ENCODE peak calls at places on chromosomes 16 and 17, in seven cellular contexts. D is HEK293T, J is mesenchymal stem cell, K is Peyer's patch, A is activated gamma-delta T cell treated with Interleukin-2 at 50 U/mL for 16 hours, H is sigmoid colon, Z is amygdala. I is an unnamed sample.

GRCh38 chr16:68717684-68718083 is 19.4 kb upstream of the CDH1 start:
- DNase-seq in D (no peak), J (no peak), K (no peak), A (no peak), H (no peak), Z (no peak), I (no peak)

GRCh38 chr17:44844390-44844830 is 3.3 kb upstream of the HIGD1B start:
- DNase-seq in D (no peak), J (peak), K (no peak), A (no peak), H (no peak), Z (no peak), I (no peak)

GRCh38 chr16:66751135-66751991 is at the start of gene DYNC1LI2:
- DNase-seq in D (peak), J (peak), K (peak), A (peak), H (peak), Z (peak), I (peak)

GRCh38 chr16:680967-681745 is 946 bp downstream of the STUB1 start:
- DNase-seq in D (no peak), J (peak), K (no peak), A (no peak), H (no peak), Z (no peak), I (no peak)

GRCh38 chr17:12768267-12768666 is 21.0 kb upstream of the ARHGAP44 start:
- DNase-seq in D (no peak), J (no peak), K (no peak), A (no peak), H (no peak), Z (no peak), I (no peak)

GRCh38 chr16:28108590-28109247 is 45.2 kb upstream of the GSG1L start:
- DNase-seq in D (no peak), J (no peak), K (no peak), A (no peak), H (no peak), Z (no peak), I (no peak)

GRCh38 chr16:24322106-24322505 is 66.0 kb downstream of the CACNG3 start:
- DNase-seq in D (no peak), J (no peak), K (no peak), A (no peak), H (no peak), Z (no peak), I (no peak)

GRCh38 chr16:55521792-55522191 is 12.9 kb downstream of the LPCAT2 start:
- DNase-seq in D (no peak), J (no peak), K (no peak), A (no peak), H (no peak), Z (no peak), I (no peak)

GRCh38 chr16:67666032-67666537 is 465 bp downstream of the ENKD1 start:
- DNase-seq in D (no peak), J (peak), K (no peak), A (no peak), H (peak), Z (no peak), I (no peak)

GRCh38 chr16:47278571-47278970 is 134.8 kb upstream of the NETO2 start:
- DNase-seq in D (no peak), J (no peak), K (no peak), A (no peak), H (no peak), Z (no peak), I (no peak)

GRCh38 chr17:4860651-4861050 is 27.5 kb downstream of the MINK1 start:
- DNase-seq in D (no peak), J (no peak), K (no peak), A (no peak), H (no peak), Z (no peak), I (no peak)

GRCh38 chr16:2033057-2033911 is 6.6 kb downstream of the NHERF2 start:
- DNase-seq in D (no peak), J (peak), K (no peak), A (no peak), H (peak), Z (peak), I (no peak)

GRCh38 chr16:86578499-86579267 is at the start of gene FOXL1:
- DNase-seq in D (no peak), J (peak), K (no peak), A (no peak), H (no peak), Z (no peak), I (no peak)

GRCh38 chr17:70484496-70484895 is 315.2 kb downstream of the KCNJ2 start:
- DNase-seq in D (no peak), J (no peak), K (no peak), A (no peak), H (no peak), Z (no peak), I (no peak)

GRCh38 chr16:49282690-49283375 is 1.2 kb upstream of the CBLN1 start:
- DNase-seq in D (peak), J (no peak), K (no peak), A (no peak), H (no peak), Z (no peak), I (no peak)

GRCh38 chr16:66933776-66934137 is 445 bp downstream of the CIAO2B start:
- DNase-seq in D (no peak), J (no peak), K (no peak), A (no peak), H (no peak), Z (no peak), I (no peak)

GRCh38 chr17:59093702-59094231 is 12.9 kb downstream of the TRIM37 start:
- DNase-seq in D (peak), J (peak), K (no peak), A (no peak), H (peak), Z (no peak), I (no peak)

GRCh38 chr17:56489980-56490379 is 103.5 kb upstream of the NOG start:
- DNase-seq in D (no peak), J (no peak), K (no peak), A (no peak), H (no peak), Z (no peak), I (no peak)

GRCh38 chr17:73064084-73064938 is 28.2 kb downstream of the SLC39A11 start:
- DNase-seq in D (no peak), J (peak), K (no peak), A (no peak), H (no peak), Z (peak), I (no peak)

GRCh38 chr16:56258508-56259424 is 67.5 kb downstream of the GNAO1 start:
- DNase-seq in D (no peak), J (no peak), K (no peak), A (no peak), H (peak), Z (peak), I (no peak)

GRCh38 chr17:41895617-41896016 is 23.1 kb downstream of the ACLY start:
- DNase-seq in D (no peak), J (no peak), K (no peak), A (no peak), H (peak), Z (no peak), I (no peak)

GRCh38 chr16:58850019-58850626 is 116.0 kb upstream of the GOT2 start:
- DNase-seq in D (no peak), J (peak), K (no peak), A (no peak), H (no peak), Z (no peak), I (no peak)

GRCh38 chr16:31216552-31217530 is at the start of gene PYDC1:
- DNase-seq in D (peak), J (no peak), K (no peak), A (no peak), H (no peak), Z (no peak), I (no peak)

GRCh38 chr17:64240741-64241347 is 22.2 kb downstream of the TEX2 start:
- DNase-seq in D (no peak), J (peak), K (no peak), A (no peak), H (peak), Z (peak), I (no peak)

GRCh38 chr16:87723224-87723619 is 42.6 kb downstream of the KLHDC4 start:
- DNase-seq in D (no peak), J (peak), K (no peak), A (no peak), H (no peak), Z (peak), I (no peak)

GRCh38 chr17:69763503-69763902 is 311.5 kb upstream of the KCNJ16 start:
- DNase-seq in D (no peak), J (peak), K (no peak), A (no peak), H (no peak), Z (no peak), I (no peak)

GRCh38 chr16:12311309-12311708 is 334.8 kb downstream of the SNX29 start:
- DNase-seq in D (no peak), J (no peak), K (no peak), A (no peak), H (no peak), Z (no peak), I (no peak)

I was measured in central memory CD8-positive, alpha-beta T cell.